ENCODE peak calls at places on chromosomes 3 and 15, in five cellular contexts. L is testis, Q is ovary, G is IMR-90, E is HCT116. X is an unnamed sample. For H3K9me3, the result is how much of the 10 kb centered on the place peaks cover.

GRCh38 chr3:133294253-133294652 is 105.6 kb upstream of the BFSP2 start:
- DNase-seq in L (no peak), Q (no peak), G (peak), E (no peak), X (no peak)

GRCh38 chr3:49428697-49429100 is 425 bp downstream of the NICN1 start:
- DNase-seq in L (no peak), Q (no peak), G (no peak), E (no peak), X (no peak)

GRCh38 chr3:33074217-33075067 is 22.5 kb downstream of the GLB1 start:
- DNase-seq in L (peak), Q (no peak), G (peak), E (peak), X (peak)

GRCh38 chr3:161366067-161366466 is 5.2 kb downstream of the SPTSSB start:
- DNase-seq in L (no peak), Q (no peak), G (no peak), E (no peak), X (no peak)

GRCh38 chr3:40858364-40859115 is 333.8 kb downstream of the ZNF621 start:
- DNase-seq in L (no peak), Q (no peak), G (no peak), E (no peak), X (no peak)

GRCh38 chr3:185688808-185689207 is 102.7 kb downstream of the SENP2 start:
- DNase-seq in L (no peak), Q (no peak), G (peak), E (peak), X (peak)

GRCh38 chr15:27095809-27096580 is 125.0 kb downstream of the GABRG3 start:
- DNase-seq in L (no peak), Q (no peak), G (no peak), E (no peak), X (no peak)

GRCh38 chr3:161267646-161268045 is 46.5 kb downstream of the NMD3 start:
- DNase-seq in L (no peak), Q (no peak), G (no peak), E (no peak), X (no peak)

GRCh38 chr3:156723182-156723619 is 48.8 kb downstream of the TIPARP start:
- DNase-seq in L (no peak), Q (no peak), G (peak), E (no peak), X (no peak)

GRCh38 chr15:91890614-91891013 is 37.1 kb downstream of the SLCO3A1 start:
- DNase-seq in L (no peak), Q (no peak), G (peak), E (peak), X (peak)

GRCh38 chr15:65519781-65520299 is 2.4 kb upstream of the DPP8 start:
- DNase-seq in L (no peak), Q (no peak), G (no peak), E (no peak), X (no peak)

GRCh38 chr15:31047437-31047836 is 54.1 kb downstream of the TRPM1 start:
- DNase-seq in L (no peak), Q (no peak), G (no peak), E (no peak), X (no peak)

GRCh38 chr15:68298882-68299381 is 21.4 kb downstream of the FEM1B start:
- DNase-seq in L (peak), Q (no peak), G (no peak), E (no peak), X (peak)

GRCh38 chr3:35664460-35664919 is 25.2 kb downstream of the ARPP21 start:
- DNase-seq in L (peak), Q (peak), G (peak), E (no peak), X (peak)

GRCh38 chr3:184332370-184333090 is 4.9 kb upstream of the FAM131A start:
- DNase-seq in L (no peak), Q (no peak), G (peak), E (no peak), X (no peak)

GRCh38 chr15:60633426-60633968 is 154.6 kb upstream of the ICE2 start:
- DNase-seq in L (no peak), Q (no peak), G (no peak), E (no peak), X (no peak)

GRCh38 chr3:169923831-169924230 is 12.5 kb downstream of the SAMD7 start:
- DNase-seq in L (peak), Q (no peak), G (no peak), E (no peak), X (no peak)

GRCh38 chr15:69976366-69976994 is 121.2 kb downstream of the TLE3 start:
- DNase-seq in L (peak), Q (no peak), G (peak), E (no peak), X (peak)

GRCh38 chr15:68809517-68809916 is 11.2 kb downstream of the ANP32A start:
- DNase-seq in L (no peak), Q (no peak), G (no peak), E (no peak), X (no peak)

GRCh38 chr3:65398953-65399352 is 639.8 kb downstream of the MAGI1 start:
- DNase-seq in L (no peak), Q (no peak), G (peak), E (no peak), X (no peak)

DNA sequence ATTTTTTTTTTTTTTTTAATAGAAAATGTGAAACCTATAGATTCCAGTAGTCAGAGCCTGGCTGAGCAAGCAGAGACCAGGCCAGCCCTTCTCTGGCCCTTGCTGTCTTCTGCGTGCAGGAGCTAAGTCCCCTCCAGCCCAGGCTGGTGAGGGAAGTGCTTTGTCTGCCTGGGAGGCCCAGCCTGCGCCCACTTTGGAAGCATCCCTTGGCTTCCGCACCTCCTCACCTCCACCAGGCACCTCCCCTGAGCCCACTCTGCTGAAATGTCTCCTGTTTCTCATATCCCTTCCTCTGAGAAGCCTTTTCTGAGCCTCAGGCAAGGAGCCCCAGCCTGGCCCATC is 45.4 kb downstream of the ALDH1L1 start:
- DNase-seq in L (peak), Q (peak), G (no peak), E (no peak), X (no peak)
- H3K9me3 ChIP-seq in L (under half), Q (under half), G (under half), E (under half), X (under half)

DNA sequence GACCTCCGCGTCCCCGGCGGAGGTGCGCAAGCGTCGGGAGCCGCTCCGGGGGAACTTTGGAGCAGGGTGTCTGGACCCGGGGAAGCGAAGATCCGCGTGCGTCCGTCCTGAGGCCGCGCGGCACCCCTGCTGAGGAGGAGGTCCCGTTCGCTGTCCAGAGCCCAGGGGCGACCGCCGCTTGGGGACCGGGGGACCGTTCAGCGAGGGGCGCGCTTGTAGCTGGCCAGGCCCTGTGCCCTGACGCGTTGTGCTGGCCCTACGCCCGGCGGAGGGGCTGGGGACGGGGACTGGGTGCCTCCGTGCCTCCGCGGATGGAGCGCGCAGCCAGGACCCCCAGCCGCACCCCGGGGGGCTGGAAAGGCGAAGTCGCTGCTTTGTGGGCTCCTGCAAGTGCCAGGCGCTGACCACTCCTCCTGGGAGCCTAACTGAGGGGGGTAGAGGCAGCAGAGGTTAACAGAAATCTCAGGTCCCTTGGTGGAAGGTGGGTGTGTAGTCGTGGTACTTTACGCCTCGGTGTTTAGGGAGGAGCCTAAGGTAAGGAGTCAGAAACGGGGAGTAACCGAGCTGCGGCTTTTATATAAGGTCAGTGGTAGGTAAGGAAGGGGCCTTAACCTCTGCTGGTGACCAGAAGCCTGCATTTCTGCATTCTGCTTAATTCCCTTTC is at the start of gene PPARG:
- DNase-seq in L (peak), Q (peak), G (no peak), E (peak), X (peak)
- TF ChIP-seq POLR2A in L (no peak), Q (no peak), G (no peak), E (no peak), X (no peak)

DNA sequence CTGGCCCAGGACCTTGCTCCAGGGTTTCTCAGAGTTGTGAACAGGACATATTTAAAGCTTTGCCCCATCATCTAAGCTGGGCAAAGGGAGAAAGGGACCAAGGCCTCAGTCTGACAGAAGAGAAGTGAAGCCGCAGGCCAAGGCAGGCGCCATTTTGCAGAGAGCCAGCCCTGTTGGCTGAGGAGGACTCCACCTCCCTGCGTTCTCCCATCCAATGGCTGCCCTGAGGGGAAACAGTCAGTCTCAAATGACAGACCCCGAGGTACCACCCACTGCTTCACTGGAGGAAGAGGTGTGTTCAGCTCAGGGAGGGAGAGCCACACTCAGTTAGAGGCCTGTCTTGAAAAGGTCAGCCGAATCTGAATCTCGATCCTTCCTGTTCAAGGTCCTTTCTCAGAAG is 86.1 kb downstream of the ADAMTS17 start:
- DNase-seq in L (no peak), Q (no peak), G (no peak), E (no peak), X (no peak)
- H3K9me3 ChIP-seq in L (under half), Q (under half), G (under half), E (under half), X (under half)

GRCh38 chr3:57959407-57960173 is 48.6 kb upstream of the FLNB start:
- DNase-seq in L (peak), Q (peak), G (peak), E (no peak), X (no peak)
- TF ChIP-seq POLR2A in L (no peak), Q (no peak), G (no peak), E (no peak), X (no peak)

GRCh38 chr3:18201315-18201714 is 223.8 kb downstream of the SATB1 start:
- DNase-seq in L (no peak), Q (no peak), G (no peak), E (no peak), X (no peak)

GRCh38 chr3:18190646-18191045 is 234.5 kb downstream of the SATB1 start:
- DNase-seq in L (no peak), Q (no peak), G (no peak), E (no peak), X (no peak)

GRCh38 chr3:18199757-18200156 is 225.4 kb downstream of the SATB1 start:
- DNase-seq in L (no peak), Q (no peak), G (no peak), E (no peak), X (no peak)

GRCh38 chr3:18194431-18194830 is 230.7 kb downstream of the SATB1 start:
- DNase-seq in L (no peak), Q (no peak), G (peak), E (no peak), X (no peak)

GRCh38 chr3:18195836-18196235 is 229.3 kb downstream of the SATB1 start:
- DNase-seq in L (no peak), Q (no peak), G (no peak), E (no peak), X (no peak)
- H3K9me3 ChIP-seq in L (under half), Q (under half), G (under half), E (under half), X (under half)

GRCh38 chr15:90840157-90840855 is 28.1 kb upstream of the FURIN start:
- DNase-seq in L (no peak), Q (no peak), G (no peak), E (no peak), X (no peak)

GRCh38 chr15:90838066-90838465 is 30.3 kb upstream of the FURIN start:
- DNase-seq in L (no peak), Q (no peak), G (no peak), E (no peak), X (no peak)

GRCh38 chr15:90838544-90838943 is 29.8 kb upstream of the FURIN start:
- DNase-seq in L (no peak), Q (no peak), G (no peak), E (no peak), X (no peak)

GRCh38 chr15:90840954-90841353 is 27.4 kb upstream of the FURIN start:
- DNase-seq in L (no peak), Q (no peak), G (no peak), E (no peak), X (no peak)

GRCh38 chr15:90839187-90840071 is 29.0 kb upstream of the FURIN start:
- DNase-seq in L (no peak), Q (no peak), G (peak), E (no peak), X (no peak)
- TF ChIP-seq POLR2A in L (no peak), Q (no peak), G (no peak), E (no peak), X (no peak)

GRCh38 chr15:23690015-23690414 is 2.9 kb upstream of the NDN start:
- DNase-seq in L (no peak), Q (peak), G (no peak), E (no peak), X (no peak)
- H3K9me3 ChIP-seq in L (under half), Q (under half), G (under half), E (under half), X (under half)

DNA sequence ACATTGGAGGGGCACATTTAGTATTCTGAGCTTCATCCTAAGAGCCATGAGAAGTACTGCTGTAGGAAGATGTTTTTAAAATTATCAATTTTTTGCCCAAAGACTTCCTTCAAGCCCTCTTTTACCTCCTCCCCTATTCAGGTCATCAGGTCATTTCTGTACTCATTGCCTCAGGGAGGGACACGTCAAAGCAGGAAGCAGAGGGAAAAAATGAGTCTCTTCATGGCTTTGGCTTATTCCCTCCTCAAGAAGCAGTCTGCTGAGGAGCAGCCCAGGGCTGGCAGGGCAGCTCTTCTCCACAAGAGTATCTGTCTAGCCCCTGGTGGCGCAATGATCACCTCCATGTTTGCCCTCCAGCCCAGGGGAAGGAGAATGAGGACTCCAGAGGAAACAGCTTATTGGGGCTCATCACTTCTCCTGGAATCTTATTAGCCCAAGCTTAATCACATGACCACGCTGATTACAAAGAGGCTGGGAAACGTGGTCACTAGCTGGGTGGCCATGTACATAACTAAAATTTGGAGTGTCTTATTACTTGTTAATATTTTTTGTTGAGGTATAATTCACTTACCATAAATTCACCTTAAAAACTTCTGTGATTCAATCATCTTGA is 44.2 kb upstream of the GATA2 start:
- DNase-seq in L (no peak), Q (no peak), G (no peak), E (no peak), X (no peak)
- TF ChIP-seq POLR2A in L (no peak), Q (no peak), G (no peak), E (no peak), X (no peak)

GRCh38 chr3:57600195-57600594 is 3.1 kb upstream of the ARF4 start:
- DNase-seq in L (no peak), Q (no peak), G (no peak), E (no peak), X (no peak)

GRCh38 chr3:57605683-57606082 is 8.5 kb upstream of the ARF4 start:
- DNase-seq in L (no peak), Q (no peak), G (no peak), E (no peak), X (no peak)

DNA sequence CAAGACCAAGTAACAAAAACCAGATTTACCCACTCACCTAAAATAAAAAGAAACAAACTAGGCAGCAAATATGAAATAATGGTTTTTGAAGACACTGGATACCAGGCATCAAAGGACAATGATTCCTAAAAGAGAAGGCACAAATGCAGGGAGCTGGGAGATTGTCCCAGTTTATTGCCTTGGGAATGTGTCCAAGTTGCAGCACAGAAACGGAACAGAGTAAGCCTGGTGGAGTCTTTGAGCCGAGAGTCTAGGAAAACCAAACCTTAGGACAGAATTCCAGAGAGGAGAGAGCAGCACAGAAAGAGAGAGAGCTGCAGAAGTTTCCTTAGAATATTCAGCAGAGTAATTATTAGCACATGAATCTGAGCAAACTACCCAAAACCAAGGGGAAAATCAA is 7.8 kb upstream of the ARF4 start:
- DNase-seq in L (no peak), Q (no peak), G (no peak), E (no peak), X (no peak)
- H3K9me3 ChIP-seq in L (under half), Q (under half), G (under half), E (under half), X (under half)

GRCh38 chr15:88634449-88634848 is 4.4 kb upstream of the ISG20 start:
- DNase-seq in L (no peak), Q (no peak), G (no peak), E (no peak), X (no peak)

GRCh38 chr15:88636654-88637053 is 2.2 kb upstream of the ISG20 start:
- DNase-seq in L (no peak), Q (no peak), G (peak), E (no peak), X (no peak)

GRCh38 chr15:88637436-88637835 is 1.4 kb upstream of the ISG20 start:
- DNase-seq in L (no peak), Q (no peak), G (no peak), E (no peak), X (no peak)

GRCh38 chr15:88636039-88636438 is 2.8 kb upstream of the ISG20 start:
- DNase-seq in L (no peak), Q (no peak), G (no peak), E (peak), X (no peak)

DNA sequence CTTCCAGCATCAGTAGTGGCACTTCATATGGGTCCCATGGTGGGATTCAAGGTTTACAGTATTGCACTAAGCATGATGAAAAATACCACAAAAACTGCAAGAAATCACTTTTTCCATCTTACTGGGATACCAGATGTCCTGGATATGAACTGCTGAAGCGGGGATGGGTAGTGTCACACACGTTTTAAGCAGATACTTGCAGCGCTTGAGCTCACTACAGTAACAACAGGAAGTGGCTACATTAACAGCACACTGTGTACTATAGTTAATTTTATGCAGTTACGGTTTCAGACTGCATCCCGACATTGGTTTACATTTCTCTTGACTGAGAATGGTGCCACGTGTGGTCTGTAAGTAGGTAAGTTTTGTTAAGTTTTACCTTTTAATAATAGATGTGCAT is 3.5 kb upstream of the ISG20 start:
- DNase-seq in L (no peak), Q (no peak), G (no peak), E (no peak), X (no peak)
- TF ChIP-seq POLR2A in L (no peak), Q (no peak), G (no peak), E (no peak), X (no peak)

X was measured in adrenal gland.